ENCODE peak calls at places on chromosomes 7 and 10, in five cellular contexts. W, G, J, C and N are unnamed samples.

GRCh38 chr7:52959336-52959735 is 76.1 kb upstream of the POM121L12 start:
- DNase-seq in W (no peak), G (no peak), J (no peak), C (no peak), N (no peak)

GRCh38 chr7:99098824-99099498 is 44.9 kb downstream of the SMURF1 start:
- DNase-seq in W (peak), G (no peak), J (no peak), C (no peak), N (no peak)

GRCh38 chr7:11988186-11988585 is 156.2 kb upstream of the THSD7A start:
- DNase-seq in W (no peak), G (no peak), J (no peak), C (no peak), N (no peak)

GRCh38 chr7:99021941-99022560 is 121.9 kb downstream of the SMURF1 start:
- DNase-seq in W (no peak), G (no peak), J (peak), C (no peak), N (peak)

GRCh38 chr10:102452672-102453340 is 1.5 kb upstream of the C10orf95 start:
- DNase-seq in W (peak), G (no peak), J (no peak), C (no peak), N (no peak)

GRCh38 chr10:119375574-119376265 is 166.8 kb downstream of the RGS10 start:
- DNase-seq in W (no peak), G (no peak), J (peak), C (no peak), N (peak)

GRCh38 chr10:129308953-129309352 is 158.1 kb upstream of the MGMT start:
- DNase-seq in W (no peak), G (no peak), J (no peak), C (no peak), N (no peak)

GRCh38 chr10:120432209-120432608 is 24.8 kb upstream of the PLPP4 start:
- DNase-seq in W (no peak), G (no peak), J (no peak), C (no peak), N (peak)

GRCh38 chr7:90574136-90574819 is 21.8 kb upstream of the CDK14 start:
- DNase-seq in W (no peak), G (no peak), J (no peak), C (no peak), N (no peak)

GRCh38 chr10:103333934-103334520 is 16.9 kb downstream of the PCGF6 start:
- DNase-seq in W (no peak), G (peak), J (no peak), C (no peak), N (no peak)

GRCh38 chr7:134618756-134619530 is 27.7 kb upstream of the BPGM start:
- DNase-seq in W (no peak), G (no peak), J (no peak), C (no peak), N (no peak)

GRCh38 chr7:155317114-155317434 is 19.4 kb downstream of the INSIG1 start:
- DNase-seq in W (no peak), G (no peak), J (no peak), C (no peak), N (no peak)

GRCh38 chr10:72133517-72133916 is 45.2 kb upstream of the SPOCK2 start:
- DNase-seq in W (peak), G (no peak), J (no peak), C (no peak), N (no peak)

GRCh38 chr10:116996994-116997393 is 8.0 kb downstream of the SHTN1 start:
- DNase-seq in W (no peak), G (no peak), J (no peak), C (no peak), N (no peak)

GRCh38 chr10:101244321-101245050 is 15.2 kb upstream of the LBX1 start:
- DNase-seq in W (no peak), G (no peak), J (no peak), C (no peak), N (no peak)

DNA sequence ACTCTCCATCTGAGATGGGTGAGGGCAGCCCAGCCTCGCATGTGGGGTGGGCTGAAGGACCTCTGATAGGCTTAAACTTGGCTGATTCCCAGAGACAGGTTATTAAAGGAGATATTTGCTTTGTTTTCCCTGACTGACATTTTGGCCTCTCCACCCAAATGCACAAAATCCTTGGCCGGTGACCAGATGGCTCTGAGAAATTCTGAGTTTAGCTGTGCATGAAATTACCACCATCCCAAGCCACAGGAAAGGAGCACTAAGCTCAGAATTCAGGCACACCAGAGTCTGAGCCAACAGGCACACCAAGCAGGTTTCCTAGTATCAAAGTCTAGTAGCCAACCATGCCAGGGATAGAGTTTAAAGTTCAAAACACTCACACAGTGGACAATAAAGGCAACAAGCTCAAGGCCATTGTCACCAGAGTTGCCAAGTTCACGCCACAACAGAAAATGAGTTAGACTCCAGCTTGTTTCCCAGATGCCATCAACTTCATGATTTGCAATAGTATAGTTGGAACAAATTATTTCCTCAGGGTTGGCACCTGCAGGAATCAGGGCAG is 387.6 kb downstream of the KCNMA1 start:
- DNase-seq in W (peak), G (no peak), J (no peak), C (no peak), N (peak)
- H3K27ac ChIP-seq in W (no peak), G (no peak), J (no peak), C (no peak), N (no peak)

DNA sequence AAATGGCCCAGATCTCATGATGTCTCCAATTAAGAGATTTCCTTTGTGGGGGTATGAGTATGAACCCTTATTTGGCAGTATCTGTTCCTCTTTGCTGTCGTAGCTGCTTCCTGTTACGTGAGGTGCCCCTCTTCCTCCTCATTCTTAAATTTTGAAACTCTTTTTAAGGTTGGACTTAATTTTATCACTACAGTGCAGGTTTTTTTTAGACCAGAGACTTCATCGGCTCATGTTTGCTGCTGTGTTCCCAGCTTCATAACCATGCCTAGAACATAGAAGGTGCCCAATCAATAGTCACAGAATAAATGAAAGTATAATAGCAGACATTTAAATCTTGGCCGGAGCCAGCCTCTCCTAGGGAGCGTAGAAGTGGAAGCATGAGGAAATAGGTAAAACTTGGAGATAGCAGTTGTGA is 2.4 kb downstream of the MIOS start:
- DNase-seq in W (no peak), G (no peak), J (no peak), C (no peak), N (no peak)
- H3K27ac ChIP-seq in W (no peak), G (no peak), J (peak), C (no peak), N (no peak)

GRCh38 chr10:17166699-17167098 is 34.8 kb downstream of the TRDMT1 start:
- DNase-seq in W (no peak), G (no peak), J (no peak), C (no peak), N (no peak)

GRCh38 chr10:17171131-17171530 is 30.3 kb downstream of the TRDMT1 start:
- DNase-seq in W (no peak), G (no peak), J (no peak), C (peak), N (no peak)

GRCh38 chr10:17175551-17175950 is 25.9 kb downstream of the TRDMT1 start:
- DNase-seq in W (no peak), G (no peak), J (no peak), C (no peak), N (no peak)

GRCh38 chr10:17174626-17175025 is 26.8 kb downstream of the TRDMT1 start:
- DNase-seq in W (no peak), G (no peak), J (no peak), C (no peak), N (no peak)

GRCh38 chr10:17169807-17170206 is 31.7 kb downstream of the TRDMT1 start:
- DNase-seq in W (no peak), G (no peak), J (no peak), C (no peak), N (no peak)
- H3K27ac ChIP-seq in W (no peak), G (no peak), J (no peak), C (no peak), N (no peak)

GRCh38 chr10:99993994-99994689 is 15.6 kb downstream of the DNMBP start:
- DNase-seq in W (no peak), G (no peak), J (peak), C (no peak), N (peak)
- H3K27ac ChIP-seq in W (no peak), G (peak), J (peak), C (no peak), N (no peak)

DNA sequence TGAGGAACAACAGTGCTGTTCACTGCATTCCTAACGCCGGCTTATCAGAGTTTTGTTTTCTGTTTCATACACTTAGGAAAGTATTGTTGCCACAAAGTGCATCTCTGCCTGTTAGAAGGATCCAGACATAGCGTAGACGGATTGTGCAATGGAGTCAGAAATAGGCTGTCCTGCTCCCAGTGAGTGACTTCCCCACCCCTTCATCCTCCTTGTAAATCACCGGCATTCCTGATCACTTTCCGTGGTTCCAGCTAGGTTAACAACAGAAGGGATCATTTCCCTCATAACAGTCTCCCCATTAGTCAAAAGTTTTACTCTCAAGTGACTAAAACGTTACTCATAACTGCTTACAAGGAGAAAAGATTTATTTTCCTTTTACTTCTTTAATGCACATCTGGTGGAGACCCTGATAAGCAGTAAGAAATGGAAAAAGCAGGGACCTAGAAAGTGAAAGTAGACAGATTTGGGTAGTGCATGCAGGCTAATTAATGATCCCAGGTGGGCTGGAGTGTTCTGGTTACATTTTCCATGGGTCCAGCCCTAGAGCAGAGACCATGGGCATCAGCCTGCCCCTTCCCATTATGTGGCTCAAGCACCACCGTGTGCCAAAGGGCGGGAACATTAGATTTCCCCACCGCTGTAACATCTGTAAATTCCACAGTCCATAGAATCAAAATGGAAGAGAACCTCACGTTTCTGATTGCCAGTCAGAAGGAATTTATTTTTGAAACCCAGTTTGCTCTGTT is 395.1 kb upstream of the GALNT17 start:
- DNase-seq in W (no peak), G (peak), J (no peak), C (no peak), N (no peak)
- H3K27ac ChIP-seq in W (no peak), G (peak), J (no peak), C (no peak), N (no peak)